ENCODE peak calls at places on chromosomes 7 and 10, in nine cellular contexts. T, A, I, J, L, P, R, E and Y are unnamed samples.

GRCh38 chr7:66807736-66808135 is 67.2 kb downstream of the RABGEF1 start:
- DNase-seq in T (no peak), A (no peak), I (no peak), J (no peak), L (no peak), P (no peak), R (no peak), E (no peak), Y (no peak)

GRCh38 chr10:46033602-46034011 is 3.2 kb upstream of the NCOA4 start:
- DNase-seq in T (no peak), A (no peak), I (no peak), J (peak; percentile 80), L (peak; percentile 80), P (no peak), R (no peak), E (no peak), Y (no peak)

GRCh38 chr7:95540366-95540765 is 54.6 kb downstream of the ASB4 start:
- DNase-seq in T (no peak), A (no peak), I (no peak), J (no peak), L (no peak), P (no peak), R (no peak), E (no peak), Y (no peak)

GRCh38 chr7:44046321-44047061 is 2.0 kb downstream of the DBNL start:
- DNase-seq in T (no peak), A (no peak), I (no peak), J (no peak), L (no peak), P (no peak), R (peak; percentile 52), E (no peak), Y (no peak)

GRCh38 chr10:96043895-96044580 is 655 bp downstream of the CCNJ start:
- DNase-seq in T (peak; percentile 59), A (peak; percentile 39), I (peak; percentile 74), J (peak; percentile 51), L (peak; percentile 30), P (peak; percentile 20), R (peak; percentile 31), E (peak; percentile 75), Y (peak; percentile 86)

GRCh38 chr7:90595801-90596683 is at the start of gene CDK14:
- DNase-seq in T (peak; percentile 91), A (peak; percentile 78), I (peak; percentile 90), J (peak; percentile 75), L (peak; percentile 48), P (peak; percentile 3), R (peak; percentile 73), E (peak; percentile 89), Y (peak; percentile 91)

GRCh38 chr7:30874656-30875317 is 36.9 kb upstream of the AQP1 start:
- DNase-seq in T (no peak), A (no peak), I (no peak), J (no peak), L (no peak), P (no peak), R (no peak), E (no peak), Y (no peak)

GRCh38 chr10:124878457-124878739 is 63.5 kb upstream of the ZRANB1 start:
- DNase-seq in T (no peak), A (no peak), I (no peak), J (no peak), L (no peak), P (no peak), R (no peak), E (no peak), Y (no peak)

GRCh38 chr7:47633134-47633533 is 51.2 kb upstream of the TNS3 start:
- DNase-seq in T (no peak), A (no peak), I (no peak), J (no peak), L (no peak), P (no peak), R (no peak), E (no peak), Y (no peak)

GRCh38 chr10:47374611-47375536 is 9.2 kb downstream of the ZNF488 start:
- DNase-seq in T (no peak), A (no peak), I (peak; percentile 32), J (no peak), L (peak; percentile 22), P (no peak), R (no peak), E (no peak), Y (peak; percentile 73)
- TF ChIP-seq CTCF in T (no peak), A (no peak), I (no peak), J (no peak), L (no peak), P (no peak), R (no peak), E (no peak), Y (no peak)

DNA sequence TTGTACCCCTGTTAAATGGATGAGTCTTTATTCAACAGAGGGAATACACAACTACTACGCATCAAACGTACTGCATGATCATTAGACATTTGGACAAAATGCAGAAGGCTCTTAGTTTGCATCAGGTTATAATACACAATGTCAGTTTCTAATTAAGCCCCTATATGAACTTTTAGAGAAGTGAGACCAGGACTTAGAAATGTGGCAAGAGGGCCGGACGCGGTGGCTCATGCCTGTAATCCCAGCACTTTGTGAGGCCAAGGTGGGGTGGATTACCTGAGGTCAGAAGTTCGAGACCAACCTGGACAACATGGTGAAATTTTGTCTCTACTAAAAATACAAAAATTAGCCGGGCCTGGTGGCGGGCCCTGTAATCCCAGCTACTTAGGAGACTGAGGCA is 76.3 kb upstream of the MGMT start:
- DNase-seq in T (no peak), A (no peak), I (no peak), J (no peak), L (no peak), P (no peak), R (no peak), E (no peak), Y (no peak)
- TF ChIP-seq CTCF in T (no peak), A (no peak), I (no peak), J (no peak), L (no peak), P (no peak), R (no peak), E (no peak), Y (no peak)

DNA sequence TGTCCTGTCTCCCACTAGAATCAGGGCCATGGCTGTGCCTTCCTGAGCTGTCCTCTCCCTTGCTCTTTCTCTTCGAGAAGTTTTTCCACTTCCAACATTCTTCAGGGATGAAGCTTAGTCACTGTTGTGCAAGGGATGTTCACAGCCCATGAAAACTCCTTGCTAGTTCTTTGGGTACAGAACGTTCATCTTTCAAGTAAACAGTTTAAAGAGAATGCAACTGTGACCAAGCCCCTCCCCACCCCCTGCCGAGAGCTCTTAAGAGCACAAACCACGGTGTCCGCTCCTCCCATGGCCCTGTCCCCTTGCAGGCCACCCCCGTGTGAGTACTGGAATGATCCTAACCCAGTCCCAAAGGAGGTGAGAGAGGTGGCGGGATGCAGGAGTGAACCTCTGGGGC is 161.1 kb upstream of the RHEB start:
- DNase-seq in T (no peak), A (no peak), I (no peak), J (peak; percentile 86), L (peak; percentile 47), P (no peak), R (no peak), E (no peak), Y (no peak)
- TF ChIP-seq CTCF in T (no peak), A (no peak), I (no peak), J (no peak), L (no peak), P (no peak), R (no peak), E (no peak), Y (no peak)

GRCh38 chr10:13613519-13613918 is 26.8 kb downstream of the PRPF18 start:
- DNase-seq in T (peak; percentile 50), A (no peak), I (no peak), J (peak; percentile 8), L (peak; percentile 62), P (no peak), R (no peak), E (no peak), Y (no peak)
- TF ChIP-seq CTCF in T (peak; percentile 60), A (no peak), I (peak; percentile 72), J (peak; percentile 17), L (peak; percentile 75), P (no peak), R (no peak), E (peak; percentile 27), Y (peak; percentile 71)

GRCh38 chr10:70198696-70199466 is 28.6 kb upstream of the SAR1A start:
- DNase-seq in T (peak; percentile 24), A (no peak), I (no peak), J (no peak), L (no peak), P (no peak), R (no peak), E (no peak), Y (no peak)
- TF ChIP-seq CTCF in T (peak; percentile 53), A (no peak), I (no peak), J (no peak), L (no peak), P (no peak), R (no peak), E (no peak), Y (no peak)

DNA sequence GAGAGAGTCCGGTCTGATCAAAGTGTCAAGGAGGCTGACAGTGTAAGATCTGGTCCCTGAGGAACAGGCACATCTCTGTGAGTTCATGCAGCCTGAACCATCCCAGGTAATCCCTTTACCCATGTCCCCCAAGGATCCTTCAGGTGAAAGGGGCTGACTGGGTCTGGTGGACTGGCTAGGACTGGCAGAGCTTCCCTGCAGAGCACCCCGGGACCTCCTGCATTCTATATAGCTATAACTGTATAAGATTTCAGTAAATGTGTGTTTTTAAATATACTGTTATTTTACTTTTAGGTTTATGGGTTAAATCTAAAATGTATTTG is 246.8 kb downstream of the ELMO1 start:
- DNase-seq in T (no peak), A (no peak), I (no peak), J (no peak), L (no peak), P (no peak), R (no peak), E (no peak), Y (no peak)
- TF ChIP-seq CTCF in T (no peak), A (no peak), I (peak; percentile 19), J (no peak), L (peak; percentile 38), P (peak; percentile 6), R (no peak), E (no peak), Y (peak; percentile 7)

DNA sequence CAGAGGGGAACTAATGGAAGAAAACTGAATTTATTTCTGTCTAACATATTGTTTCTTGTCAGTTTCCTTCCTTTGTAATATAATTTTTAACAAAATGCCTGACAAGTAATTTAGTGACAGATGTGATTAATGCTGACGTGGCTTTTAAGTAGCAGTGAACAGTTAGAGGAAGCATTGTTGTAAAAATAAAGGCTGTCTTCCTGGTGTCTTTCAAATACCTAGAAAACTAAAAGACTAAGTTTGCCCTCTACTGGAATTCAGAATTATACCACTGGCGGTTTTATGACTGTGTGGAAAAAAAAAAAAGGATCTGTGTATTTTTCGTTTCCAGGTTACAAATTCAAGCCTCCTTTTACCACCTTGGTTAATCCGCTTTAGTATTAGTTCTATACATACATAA is 217.1 kb upstream of the DPP6 start:
- DNase-seq in T (no peak), A (no peak), I (no peak), J (no peak), L (no peak), P (no peak), R (peak; percentile 45), E (no peak), Y (no peak)
- TF ChIP-seq CTCF in T (no peak), A (no peak), I (no peak), J (peak; percentile 28), L (no peak), P (no peak), R (peak; percentile 37), E (no peak), Y (no peak)